ENCODE peak calls at places on chromosomes 16 and 17, in seven cellular contexts. Q, C, V, X, B, O and G are unnamed samples.

GRCh38 chr16:24124291-24124690 is 131.8 kb upstream of the CACNG3 start:
- DNase-seq in X (no peak), Q (no peak), V (no peak), C (no peak), B (no peak), O (no peak), G (no peak)

GRCh38 chr16:12340151-12340733 is 363.7 kb downstream of the SNX29 start:
- DNase-seq in V (peak), B (peak), O (no peak), X (peak), C (peak), Q (no peak), G (peak)

GRCh38 chr16:1287982-1288670 is 21.3 kb upstream of the UBE2I start:
- DNase-seq in B (no peak), X (no peak), C (no peak), Q (no peak), O (no peak), V (no peak), G (no peak)

GRCh38 chr17:49379926-49380325 is 17.9 kb upstream of the ZNF652 start:
- DNase-seq in C (no peak), O (no peak), V (no peak), X (no peak), Q (no peak), B (no peak), G (no peak)

GRCh38 chr16:57616871-57617270 is 11.6 kb upstream of the ADGRG1 start:
- DNase-seq in Q (no peak), X (no peak), B (no peak), V (no peak), O (no peak), C (no peak), G (no peak)

GRCh38 chr16:31301708-31302400 is 42.1 kb downstream of the ITGAM start:
- DNase-seq in C (no peak), V (peak), B (no peak), O (no peak), X (no peak), Q (no peak), G (peak)

GRCh38 chr17:13462161-13462560 is 139.6 kb downstream of the HS3ST3A1 start:
- DNase-seq in C (no peak), O (no peak), Q (no peak), V (no peak), B (no peak), X (no peak), G (no peak)

GRCh38 chr16:71288570-71288889 is 672 bp downstream of the CMTR2 start:
- DNase-seq in X (no peak), V (no peak), O (no peak), B (no peak), Q (no peak), C (no peak), G (no peak)

GRCh38 chr16:14500791-14501190 is 129.3 kb downstream of the PARN start:
- DNase-seq in O (no peak), C (no peak), X (no peak), Q (no peak), B (no peak), V (no peak), G (no peak)

GRCh38 chr16:69494993-69495392 is 70.6 kb downstream of the CYB5B start:
- DNase-seq in X (no peak), O (no peak), B (no peak), C (no peak), V (no peak), Q (no peak), G (peak)

GRCh38 chr17:17200831-17201230 is 5.3 kb downstream of the PLD6 start:
- DNase-seq in V (no peak), B (no peak), Q (no peak), O (no peak), X (no peak), C (no peak), G (no peak)